ENCODE peak calls at places on chromosome 22, in six cellular contexts. B is stimulated activated CD8-positive, alpha-beta memory T cell treated with anti-CD3 and anti-CD28 coated beads, Interleukin-15, amount 100 ng/mL, for 48 hours; J is activated CD4-positive, alpha-beta T cell treated with anti-CD3 and anti-CD28 coated beads for 36 hours; Q is NCI-H460; H is NCI-H226; U is A549. D is an unnamed sample.

GRCh38 chr22:50361688-50362087 is 18.6 kb downstream of the PPP6R2 start:
- DNase-seq in Q (no peak), H (no peak), U (no peak), B (peak), J (no peak), D (no peak)

GRCh38 chr22:46561435-46561905 is 24.1 kb upstream of the CELSR1 start:
- DNase-seq in J (peak), U (peak), Q (no peak), B (no peak), H (peak), D (no peak)

GRCh38 chr22:50398698-50399648 is 55.8 kb downstream of the PPP6R2 start:
- DNase-seq in B (no peak), J (no peak), H (no peak), U (no peak), Q (no peak), D (no peak)

GRCh38 chr22:45445031-45445710 is 31.7 kb downstream of the RIBC2 start:
- DNase-seq in U (no peak), B (no peak), J (no peak), Q (no peak), H (no peak), D (no peak)

GRCh38 chr22:24937114-24937513 is 9.4 kb downstream of the LHFPL7 start:
- DNase-seq in U (no peak), H (no peak), J (peak), Q (peak), B (no peak), D (no peak)

GRCh38 chr22:43956383-43956782 is 1.1 kb downstream of the SAMM50 start:
- DNase-seq in J (no peak), Q (no peak), U (no peak), B (no peak), H (no peak), D (no peak)

GRCh38 chr22:27512283-27512761 is 289.2 kb downstream of the MN1 start:
- DNase-seq in U (no peak), J (no peak), Q (no peak), H (peak), B (no peak), D (peak)

GRCh38 chr22:32572741-32573140 is 98.1 kb downstream of the FBXO7 start:
- DNase-seq in Q (no peak), U (no peak), B (no peak), J (no peak), H (no peak), D (no peak)

GRCh38 chr22:39527481-39527961 is 5.0 kb downstream of the RPS19BP1 start:
- DNase-seq in B (no peak), J (no peak), U (no peak), Q (no peak), H (no peak), D (peak)

GRCh38 chr22:35863432-35863831 is 145.8 kb downstream of the APOL5 start:
- DNase-seq in J (no peak), U (no peak), H (no peak), Q (no peak), B (no peak), D (no peak)

GRCh38 chr22:23591203-23591791 is 11.2 kb upstream of the IGLL1 start:
- DNase-seq in J (peak), H (no peak), Q (peak), U (peak), B (peak), D (peak)

GRCh38 chr22:21457023-21457787 is 10.0 kb upstream of the TMEM191C start:
- DNase-seq in U (peak), B (no peak), J (no peak), H (no peak), Q (no peak), D (no peak)

GRCh38 chr22:30861131-30861530 is 107.4 kb downstream of the MORC2 start:
- DNase-seq in U (no peak), H (no peak), J (no peak), Q (no peak), B (no peak), D (no peak)

GRCh38 chr22:36586852-36587251 is 57.9 kb upstream of the EIF3D start:
- DNase-seq in J (no peak), U (no peak), H (no peak), B (no peak), Q (no peak), D (no peak)

D was measured in ovary.